ENCODE peak calls at places on chromosomes 2 and 18, in seven cellular contexts. One of them, this sample, is unnamed. For H3K9me3, the result is how much of the 10 kb centered on the place peaks cover.

GRCh38 chr18:33804258-33804657 is 226.2 kb downstream of the ASXL3 start:
- DNase-seq in mammary epithelial cell: peak
- DNase-seq in neural progenitor cell: no peak
- DNase-seq in endothelial cell of umbilical vein: no peak
- DNase-seq in esophagus squamous epithelium: no peak
- DNase-seq in kidney: no peak
- DNase-seq in sigmoid colon: no peak
- DNase-seq in this sample: no peak

GRCh38 chr18:72762505-72763122 is 105.2 kb downstream of the NETO1 start:
- DNase-seq in kidney: no peak
- DNase-seq in mammary epithelial cell: peak
- DNase-seq in endothelial cell of umbilical vein: peak
- DNase-seq in sigmoid colon: no peak
- DNase-seq in neural progenitor cell: peak
- DNase-seq in esophagus squamous epithelium: no peak
- DNase-seq in this sample: no peak

GRCh38 chr2:44844651-44845270 is 96.7 kb upstream of the SIX3 start:
- DNase-seq in endothelial cell of umbilical vein: no peak
- DNase-seq in sigmoid colon: no peak
- DNase-seq in mammary epithelial cell: peak
- DNase-seq in kidney: no peak
- DNase-seq in esophagus squamous epithelium: no peak
- DNase-seq in neural progenitor cell: no peak
- DNase-seq in this sample: no peak

GRCh38 chr2:121242175-121242875 is 42.7 kb downstream of the TFCP2L1 start:
- DNase-seq in kidney: peak
- DNase-seq in neural progenitor cell: no peak
- DNase-seq in mammary epithelial cell: no peak
- DNase-seq in sigmoid colon: no peak
- DNase-seq in endothelial cell of umbilical vein: no peak
- DNase-seq in esophagus squamous epithelium: no peak
- DNase-seq in this sample: peak

GRCh38 chr2:64399521-64399920 is 54.4 kb upstream of the LGALSL start:
- DNase-seq in mammary epithelial cell: no peak
- DNase-seq in sigmoid colon: no peak
- DNase-seq in neural progenitor cell: no peak
- DNase-seq in kidney: no peak
- DNase-seq in endothelial cell of umbilical vein: no peak
- DNase-seq in esophagus squamous epithelium: no peak
- DNase-seq in this sample: no peak

GRCh38 chr2:188600536-188601210 is 309.0 kb downstream of the GULP1 start:
- DNase-seq in neural progenitor cell: no peak
- DNase-seq in esophagus squamous epithelium: no peak
- DNase-seq in sigmoid colon: no peak
- DNase-seq in kidney: no peak
- DNase-seq in endothelial cell of umbilical vein: no peak
- DNase-seq in mammary epithelial cell: no peak
- DNase-seq in this sample: no peak

GRCh38 chr2:73386894-73387636 is 1.4 kb downstream of the ALMS1 start:
- DNase-seq in neural progenitor cell: no peak
- DNase-seq in mammary epithelial cell: no peak
- DNase-seq in sigmoid colon: no peak
- DNase-seq in endothelial cell of umbilical vein: no peak
- DNase-seq in esophagus squamous epithelium: no peak
- DNase-seq in kidney: no peak
- DNase-seq in this sample: no peak

GRCh38 chr2:62947403-62947802 is 103.2 kb upstream of the OTX1 start:
- DNase-seq in kidney: no peak
- DNase-seq in neural progenitor cell: no peak
- DNase-seq in esophagus squamous epithelium: no peak
- DNase-seq in mammary epithelial cell: no peak
- DNase-seq in sigmoid colon: no peak
- DNase-seq in endothelial cell of umbilical vein: no peak
- DNase-seq in this sample: no peak

GRCh38 chr2:218540015-218540414 is 28.1 kb downstream of the USP37 start:
- DNase-seq in mammary epithelial cell: no peak
- DNase-seq in neural progenitor cell: no peak
- DNase-seq in sigmoid colon: no peak
- DNase-seq in kidney: no peak
- DNase-seq in endothelial cell of umbilical vein: no peak
- DNase-seq in esophagus squamous epithelium: no peak
- DNase-seq in this sample: no peak

GRCh38 chr2:62180960-62181359 is 15.0 kb upstream of the B3GNT2 start:
- DNase-seq in kidney: no peak
- DNase-seq in sigmoid colon: no peak
- DNase-seq in endothelial cell of umbilical vein: no peak
- DNase-seq in mammary epithelial cell: no peak
- DNase-seq in esophagus squamous epithelium: no peak
- DNase-seq in neural progenitor cell: peak
- DNase-seq in this sample: no peak

GRCh38 chr2:21415234-21415633 is 291.5 kb downstream of the TDRD15 start:
- DNase-seq in kidney: no peak
- DNase-seq in esophagus squamous epithelium: no peak
- DNase-seq in mammary epithelial cell: no peak
- DNase-seq in endothelial cell of umbilical vein: no peak
- DNase-seq in sigmoid colon: no peak
- DNase-seq in neural progenitor cell: peak
- DNase-seq in this sample: no peak

GRCh38 chr2:216845426-216845825 is 14.4 kb downstream of the TNP1 start:
- DNase-seq in kidney: no peak
- DNase-seq in mammary epithelial cell: no peak
- DNase-seq in sigmoid colon: no peak
- DNase-seq in endothelial cell of umbilical vein: no peak
- DNase-seq in esophagus squamous epithelium: no peak
- DNase-seq in neural progenitor cell: no peak
- DNase-seq in this sample: no peak

GRCh38 chr2:121309801-121310200 is 24.8 kb upstream of the TFCP2L1 start:
- DNase-seq in neural progenitor cell: no peak
- DNase-seq in esophagus squamous epithelium: no peak
- DNase-seq in mammary epithelial cell: no peak
- DNase-seq in kidney: no peak
- DNase-seq in sigmoid colon: peak
- DNase-seq in endothelial cell of umbilical vein: peak
- DNase-seq in this sample: no peak

GRCh38 chr2:127355407-127356008 is 32.3 kb downstream of the MAP3K2 start:
- DNase-seq in kidney: no peak
- DNase-seq in esophagus squamous epithelium: no peak
- DNase-seq in mammary epithelial cell: peak
- DNase-seq in neural progenitor cell: peak
- DNase-seq in endothelial cell of umbilical vein: peak
- DNase-seq in sigmoid colon: no peak
- DNase-seq in this sample: no peak
- H3K9me3 ChIP-seq in kidney: under half
- H3K9me3 ChIP-seq in esophagus squamous epithelium: under half
- H3K9me3 ChIP-seq in mammary epithelial cell: under half
- H3K9me3 ChIP-seq in neural progenitor cell: under half
- H3K9me3 ChIP-seq in endothelial cell of umbilical vein: under half
- H3K9me3 ChIP-seq in sigmoid colon: under half
- H3K9me3 ChIP-seq in this sample: under half

DNA sequence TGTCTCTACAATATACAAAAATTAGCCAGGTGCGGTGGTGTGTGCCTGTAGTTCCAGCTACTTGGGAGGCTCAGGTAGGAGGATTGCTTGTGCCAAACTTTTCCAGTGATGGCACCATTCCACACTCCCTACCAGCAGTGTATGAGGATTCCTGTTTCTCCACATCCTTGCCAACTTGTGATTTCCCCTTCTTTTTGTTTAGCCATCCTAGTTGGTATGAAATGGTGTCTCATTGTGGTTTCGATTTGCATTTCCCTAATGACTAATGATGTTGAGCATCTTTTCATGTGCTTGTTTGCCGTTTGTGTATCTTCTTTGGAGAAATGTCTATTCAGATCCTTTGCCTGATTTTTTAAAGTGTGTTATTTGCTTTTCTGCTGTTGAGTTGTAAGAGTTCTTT is 41.0 kb downstream of the EPB41L5 start:
- DNase-seq in sigmoid colon: no peak
- DNase-seq in esophagus squamous epithelium: no peak
- DNase-seq in endothelial cell of umbilical vein: no peak
- DNase-seq in neural progenitor cell: no peak
- DNase-seq in mammary epithelial cell: peak
- DNase-seq in kidney: no peak
- DNase-seq in this sample: no peak
- H3K9me3 ChIP-seq in sigmoid colon: under half
- H3K9me3 ChIP-seq in esophagus squamous epithelium: under half
- H3K9me3 ChIP-seq in endothelial cell of umbilical vein: under half
- H3K9me3 ChIP-seq in neural progenitor cell: under half
- H3K9me3 ChIP-seq in mammary epithelial cell: under half
- H3K9me3 ChIP-seq in kidney: under half
- H3K9me3 ChIP-seq in this sample: under half

GRCh38 chr18:35239314-35239713 is 1.5 kb upstream of the ZNF397 start:
- DNase-seq in endothelial cell of umbilical vein: no peak
- DNase-seq in sigmoid colon: no peak
- DNase-seq in kidney: no peak
- DNase-seq in mammary epithelial cell: no peak
- DNase-seq in esophagus squamous epithelium: no peak
- DNase-seq in neural progenitor cell: no peak
- DNase-seq in this sample: no peak

GRCh38 chr18:35240664-35241522 is at the start of gene ZNF397:
- DNase-seq in sigmoid colon: peak
- DNase-seq in kidney: peak
- DNase-seq in neural progenitor cell: peak
- DNase-seq in mammary epithelial cell: peak
- DNase-seq in endothelial cell of umbilical vein: peak
- DNase-seq in esophagus squamous epithelium: peak
- DNase-seq in this sample: peak

GRCh38 chr18:35244671-35245070 is 3.8 kb downstream of the ZNF397 start:
- DNase-seq in sigmoid colon: no peak
- DNase-seq in mammary epithelial cell: no peak
- DNase-seq in endothelial cell of umbilical vein: no peak
- DNase-seq in esophagus squamous epithelium: no peak
- DNase-seq in kidney: no peak
- DNase-seq in neural progenitor cell: no peak
- DNase-seq in this sample: no peak

GRCh38 chr18:35241523-35241804 is 630 bp downstream of the ZNF397 start:
- DNase-seq in esophagus squamous epithelium: no peak
- DNase-seq in mammary epithelial cell: no peak
- DNase-seq in neural progenitor cell: no peak
- DNase-seq in kidney: no peak
- DNase-seq in endothelial cell of umbilical vein: no peak
- DNase-seq in sigmoid colon: no peak
- DNase-seq in this sample: no peak

DNA sequence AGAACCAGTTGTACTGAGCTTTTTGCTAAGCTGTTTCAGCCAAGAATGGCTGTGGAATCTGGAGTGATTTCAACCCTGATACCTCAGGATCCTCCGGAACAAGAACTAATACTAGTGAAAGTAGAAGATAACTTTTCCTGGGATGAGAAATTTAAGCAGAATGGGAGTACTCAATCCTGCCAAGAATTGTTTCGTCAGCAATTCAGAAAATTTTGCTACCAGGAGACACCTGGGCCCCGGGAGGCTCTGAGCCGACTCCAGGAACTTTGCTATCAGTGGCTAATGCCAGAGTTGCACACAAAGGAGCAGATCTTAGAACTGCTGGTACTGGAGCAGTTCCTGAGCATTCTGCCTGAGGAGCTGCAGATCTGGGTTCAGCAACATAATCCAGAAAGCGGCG is 1.6 kb downstream of the ZNF397 start:
- DNase-seq in endothelial cell of umbilical vein: no peak
- DNase-seq in sigmoid colon: no peak
- DNase-seq in kidney: no peak
- DNase-seq in mammary epithelial cell: no peak
- DNase-seq in esophagus squamous epithelium: no peak
- DNase-seq in neural progenitor cell: no peak
- DNase-seq in this sample: no peak
- H3K9me3 ChIP-seq in endothelial cell of umbilical vein: under half
- H3K9me3 ChIP-seq in sigmoid colon: under half
- H3K9me3 ChIP-seq in kidney: under half
- H3K9me3 ChIP-seq in mammary epithelial cell: under half
- H3K9me3 ChIP-seq in esophagus squamous epithelium: under half
- H3K9me3 ChIP-seq in neural progenitor cell: under half
- H3K9me3 ChIP-seq in this sample: under half

GRCh38 chr2:97871096-97871780 is 124.5 kb downstream of the TMEM131 start:
- DNase-seq in mammary epithelial cell: peak
- DNase-seq in kidney: no peak
- DNase-seq in esophagus squamous epithelium: no peak
- DNase-seq in sigmoid colon: no peak
- DNase-seq in neural progenitor cell: no peak
- DNase-seq in endothelial cell of umbilical vein: peak
- DNase-seq in this sample: no peak
- H3K9me3 ChIP-seq in mammary epithelial cell: under half
- H3K9me3 ChIP-seq in kidney: under half
- H3K9me3 ChIP-seq in esophagus squamous epithelium: under half
- H3K9me3 ChIP-seq in sigmoid colon: under half
- H3K9me3 ChIP-seq in neural progenitor cell: under half
- H3K9me3 ChIP-seq in endothelial cell of umbilical vein: under half
- H3K9me3 ChIP-seq in this sample: under half

DNA sequence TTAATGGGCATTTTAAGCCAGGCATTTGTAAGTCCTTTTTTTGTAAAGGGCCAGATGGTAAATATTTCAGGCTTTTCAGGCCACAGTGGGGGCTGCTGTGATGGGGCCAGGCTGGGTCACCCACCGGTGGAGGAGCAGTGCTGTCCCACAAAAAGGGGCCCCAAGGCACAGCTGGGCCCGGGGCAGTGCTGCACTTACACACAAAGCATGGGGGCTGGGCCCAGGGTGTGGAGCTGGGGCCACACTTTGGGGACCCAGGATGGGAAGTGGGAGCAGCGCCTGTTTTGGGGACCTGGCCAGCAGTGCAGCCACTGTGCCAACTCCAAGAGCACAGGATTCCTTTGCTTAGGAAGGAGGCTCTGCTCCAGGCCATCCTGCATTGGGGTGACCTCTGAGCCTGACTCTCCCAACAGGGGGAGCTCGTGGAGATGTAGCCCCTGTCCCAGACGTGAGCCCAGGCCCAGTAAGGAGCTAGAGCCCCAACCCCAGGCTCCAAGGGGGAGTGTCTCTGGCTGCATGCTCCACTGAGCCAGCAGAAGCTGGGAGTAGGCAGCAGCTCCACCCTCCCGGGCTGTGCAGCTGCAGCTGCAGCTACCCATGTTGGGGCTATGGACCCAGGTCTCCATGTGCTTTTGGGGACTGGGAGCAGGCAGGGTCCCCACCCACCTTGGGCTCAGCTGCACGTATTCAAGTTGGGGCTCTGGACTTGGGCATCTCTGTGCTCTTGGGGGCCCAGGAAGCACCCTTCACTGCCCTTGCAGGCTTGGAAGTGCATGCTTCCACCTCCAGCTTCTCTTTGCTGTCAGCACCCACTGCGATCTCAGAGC is 1036.5 kb upstream of the CNTNAP5 start:
- DNase-seq in neural progenitor cell: peak
- DNase-seq in endothelial cell of umbilical vein: no peak
- DNase-seq in kidney: peak
- DNase-seq in esophagus squamous epithelium: no peak
- DNase-seq in mammary epithelial cell: no peak
- DNase-seq in sigmoid colon: no peak
- DNase-seq in this sample: no peak
- H3K9me3 ChIP-seq in neural progenitor cell: under half
- H3K9me3 ChIP-seq in endothelial cell of umbilical vein: under half
- H3K9me3 ChIP-seq in kidney: under half
- H3K9me3 ChIP-seq in esophagus squamous epithelium: under half
- H3K9me3 ChIP-seq in mammary epithelial cell: under half
- H3K9me3 ChIP-seq in sigmoid colon: under half
- H3K9me3 ChIP-seq in this sample: under half

DNA sequence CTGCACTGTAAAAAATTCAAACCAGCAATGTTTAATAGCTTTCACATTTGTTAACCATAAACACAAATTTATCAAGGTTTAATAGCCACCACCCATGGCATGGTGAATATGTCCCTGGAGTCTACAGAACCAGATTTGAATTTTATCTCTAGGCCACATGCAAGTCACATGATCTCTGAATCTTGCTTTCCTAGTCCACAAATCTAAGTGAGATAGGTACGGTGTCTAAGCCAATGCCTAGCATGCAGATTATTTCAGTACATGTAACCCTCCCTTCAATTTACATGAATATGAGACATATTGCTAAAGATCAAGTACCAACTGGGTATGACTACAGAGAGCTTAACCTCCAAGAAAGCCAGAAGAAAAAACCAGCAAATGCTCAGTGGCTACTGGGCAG is 10.0 kb downstream of the ZNF24 start:
- DNase-seq in mammary epithelial cell: no peak
- DNase-seq in kidney: no peak
- DNase-seq in neural progenitor cell: no peak
- DNase-seq in esophagus squamous epithelium: no peak
- DNase-seq in endothelial cell of umbilical vein: no peak
- DNase-seq in sigmoid colon: no peak
- DNase-seq in this sample: no peak
- H3K9me3 ChIP-seq in mammary epithelial cell: under half
- H3K9me3 ChIP-seq in kidney: under half
- H3K9me3 ChIP-seq in neural progenitor cell: under half
- H3K9me3 ChIP-seq in esophagus squamous epithelium: under half
- H3K9me3 ChIP-seq in endothelial cell of umbilical vein: under half
- H3K9me3 ChIP-seq in sigmoid colon: under half
- H3K9me3 ChIP-seq in this sample: under half

This sample was measured in upper lobe of right lung.